ENCODE peak calls at places on chromosomes 5 and 9, in seven cellular contexts. U, A, J, I, N, T and E are unnamed samples.

GRCh38 chr9:91275641-91276040 is 86.1 kb downstream of the AUH start:
- DNase-seq in U (no peak), A (no peak), J (no peak), I (no peak), N (no peak), T (no peak), E (no peak)

GRCh38 chr5:122924203-122924602 is 78.8 kb downstream of the SNX24 start:
- DNase-seq in U (no peak), A (no peak), J (no peak), I (no peak), N (no peak), T (no peak), E (no peak)

GRCh38 chr5:176560364-176560763 is 11.2 kb downstream of the CDHR2 start:
- DNase-seq in U (no peak), A (no peak), J (no peak), I (no peak), N (no peak), T (no peak), E (no peak)

GRCh38 chr9:112711050-112711689 is 6.7 kb downstream of the INIP start:
- DNase-seq in U (no peak), A (peak), J (no peak), I (no peak), N (no peak), T (peak), E (no peak)

GRCh38 chr5:150517272-150518152 is 9.6 kb downstream of the NDST1 start:
- DNase-seq in U (peak), A (no peak), J (peak), I (no peak), N (peak), T (peak), E (no peak)

GRCh38 chr5:100772011-100772410 is 131.1 kb downstream of the ST8SIA4 start:
- DNase-seq in U (no peak), A (no peak), J (no peak), I (no peak), N (no peak), T (no peak), E (no peak)

GRCh38 chr5:139828207-139828895 is 32.7 kb downstream of the PSD2 start:
- DNase-seq in U (no peak), A (no peak), J (no peak), I (no peak), N (no peak), T (no peak), E (no peak)

GRCh38 chr5:11182441-11183080 is 421.5 kb upstream of the DAP start:
- DNase-seq in U (no peak), A (no peak), J (no peak), I (no peak), N (no peak), T (peak), E (no peak)

GRCh38 chr5:76273491-76273890 is 129.6 kb upstream of the IQGAP2 start:
- DNase-seq in U (no peak), A (no peak), J (no peak), I (no peak), N (peak), T (no peak), E (no peak)

GRCh38 chr5:93017854-93018253 is 563.2 kb downstream of the NR2F1-AS1 start:
- DNase-seq in U (no peak), A (no peak), J (no peak), I (no peak), N (no peak), T (no peak), E (no peak)

GRCh38 chr9:97954550-97954989 is 16.6 kb upstream of the HEMGN start:
- DNase-seq in U (no peak), A (no peak), J (no peak), I (peak), N (peak), T (peak), E (peak)
- TF ChIP-seq CTCF in U (peak), A (no peak), J (peak), I (peak), N (peak), T (peak), E (peak)

GRCh38 chr5:142800776-142801494 is 30.8 kb downstream of the ARHGAP26 start:
- DNase-seq in U (no peak), A (no peak), J (no peak), I (peak), N (no peak), T (no peak), E (peak)
- H3K27ac ChIP-seq in U (no peak), A (no peak), J (peak), I (peak), N (no peak), T (no peak), E (peak)

GRCh38 chr5:1881731-1882336 is 891 bp downstream of the IRX4 start:
- DNase-seq in U (peak), A (no peak), J (no peak), I (no peak), N (no peak), T (no peak), E (no peak)

GRCh38 chr5:1882337-1883119 is at the start of gene IRX4:
- DNase-seq in U (peak), A (no peak), J (no peak), I (no peak), N (no peak), T (no peak), E (no peak)

GRCh38 chr5:1883925-1884637 is 1.4 kb upstream of the IRX4 start:
- DNase-seq in U (peak), A (no peak), J (no peak), I (no peak), N (no peak), T (no peak), E (no peak)

GRCh38 chr5:1884638-1885475 is 2.1 kb upstream of the IRX4 start:
- DNase-seq in U (peak), A (no peak), J (no peak), I (no peak), N (no peak), T (no peak), E (no peak)

DNA sequence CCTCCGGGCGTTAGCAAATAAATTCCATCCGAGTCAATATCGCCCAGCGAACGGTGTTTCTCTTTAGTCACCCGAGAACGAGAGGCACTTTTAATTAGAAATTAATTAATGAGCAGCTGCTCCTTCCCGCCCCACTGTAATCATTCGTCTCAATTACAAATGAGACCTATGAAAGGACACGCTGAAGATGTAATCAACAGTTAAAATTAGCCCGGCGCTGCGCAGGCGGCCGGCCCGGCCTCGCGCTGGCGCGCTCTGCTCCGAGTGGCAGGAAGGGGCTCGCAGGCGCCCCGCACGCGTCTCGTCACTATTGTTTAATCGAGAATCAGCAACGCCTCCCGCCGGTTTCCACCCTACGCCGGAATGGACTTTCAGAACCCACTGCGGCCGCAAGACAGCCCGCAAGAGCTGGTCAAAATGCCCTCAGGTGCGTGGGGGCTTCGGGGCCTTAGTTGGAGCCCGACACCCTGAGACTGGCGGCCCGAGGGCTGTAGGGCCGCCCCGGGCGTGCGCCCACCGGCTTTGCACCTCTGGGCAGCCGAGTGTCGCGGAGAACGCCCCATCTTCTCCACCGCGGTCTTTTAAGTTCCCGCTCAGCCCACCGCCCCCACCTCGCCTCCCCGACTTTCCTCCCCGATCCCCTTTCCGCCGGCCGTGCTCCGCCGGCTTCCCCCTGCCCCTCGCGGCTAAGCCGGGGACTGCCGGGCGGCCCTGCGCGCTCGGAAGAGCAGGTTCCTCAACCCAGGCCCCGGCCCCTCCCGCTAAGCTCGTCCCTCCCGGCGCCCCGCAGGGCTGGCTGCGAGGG is 597 bp upstream of the IRX4 start:
- DNase-seq in U (peak), A (no peak), J (peak), I (no peak), N (no peak), T (peak), E (no peak)
- TF ChIP-seq CTCF in U (no peak), A (no peak), J (peak), I (no peak), N (no peak), T (no peak), E (no peak)

GRCh38 chr9:125755340-125755739 is 8.2 kb downstream of the PBX3 start:
- DNase-seq in U (no peak), A (no peak), J (no peak), I (no peak), N (no peak), T (no peak), E (no peak)
- H3K27ac ChIP-seq in U (no peak), A (no peak), J (no peak), I (no peak), N (no peak), T (no peak), E (no peak)

GRCh38 chr9:107044872-107045271 is 181.9 kb downstream of the ZNF462 start:
- DNase-seq in U (peak), A (no peak), J (no peak), I (peak), N (no peak), T (no peak), E (no peak)
- TF ChIP-seq CTCF in U (peak), A (no peak), J (no peak), I (peak), N (no peak), T (no peak), E (no peak)

GRCh38 chr5:56253924-56254323 is 20.8 kb upstream of the ANKRD55 start:
- DNase-seq in U (no peak), A (no peak), J (no peak), I (no peak), N (no peak), T (no peak), E (no peak)

GRCh38 chr5:56257010-56257409 is 23.9 kb upstream of the ANKRD55 start:
- DNase-seq in U (no peak), A (no peak), J (no peak), I (no peak), N (no peak), T (no peak), E (no peak)

GRCh38 chr5:56255521-56255920 is 22.4 kb upstream of the ANKRD55 start:
- DNase-seq in U (no peak), A (no peak), J (no peak), I (no peak), N (no peak), T (no peak), E (no peak)

GRCh38 chr5:56262269-56262668 is 29.1 kb upstream of the ANKRD55 start:
- DNase-seq in U (no peak), A (no peak), J (no peak), I (no peak), N (no peak), T (no peak), E (no peak)

DNA sequence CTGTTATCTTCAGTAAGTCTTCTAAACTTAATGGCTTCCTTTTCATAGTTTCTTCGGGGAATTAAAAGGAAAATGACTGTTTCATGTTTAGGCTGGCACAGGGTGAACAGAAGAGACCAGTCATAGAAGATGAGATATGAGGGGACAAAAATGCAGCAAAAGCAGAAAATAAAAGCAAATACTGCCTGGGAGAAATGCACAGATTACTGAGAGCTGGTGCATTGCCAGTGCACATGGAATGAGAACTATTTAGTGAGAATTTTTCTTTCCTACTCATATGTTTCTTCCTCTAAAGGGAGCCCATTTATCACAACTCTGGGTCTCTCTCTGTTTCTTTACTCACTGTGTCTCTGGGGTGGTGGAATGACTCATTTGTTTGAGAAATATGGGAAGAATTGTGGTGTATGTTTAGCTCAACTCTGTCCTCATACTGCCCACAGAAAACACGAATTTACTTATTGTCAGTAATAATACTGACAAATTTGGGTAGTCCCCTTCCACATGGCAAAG is 25.9 kb upstream of the ANKRD55 start:
- DNase-seq in U (no peak), A (no peak), J (no peak), I (no peak), N (no peak), T (peak), E (no peak)
- H3K27ac ChIP-seq in U (no peak), A (no peak), J (peak), I (no peak), N (no peak), T (peak), E (no peak)